ENCODE peak calls at places on chromosome 6, in seven cellular contexts. One of them, this sample, is unnamed.

GRCh38 chr6:150959071-150959637 is 93.7 kb downstream of the MTHFD1L start:
- DNase-seq in activated CD8-positive, alpha-beta memory T cell treated with anti-CD3 and anti-CD28 coated beads for 48 hours: no peak
- DNase-seq in activated naive CD4-positive, alpha-beta T cell treated with anti-CD3 and anti-CD28 coated beads for 36 hours: no peak
- DNase-seq in aorta: no peak
- DNase-seq in activated T-cell treated with anti-CD3 and anti-CD28 coated beads for 1 hour: no peak
- DNase-seq in LoVo: no peak
- DNase-seq in sciatic nerve: no peak
- DNase-seq in this sample: no peak

GRCh38 chr6:170042086-170042485 is 248.8 kb downstream of the DLL1 start:
- DNase-seq in activated CD8-positive, alpha-beta memory T cell treated with anti-CD3 and anti-CD28 coated beads for 48 hours: no peak
- DNase-seq in activated naive CD4-positive, alpha-beta T cell treated with anti-CD3 and anti-CD28 coated beads for 36 hours: no peak
- DNase-seq in aorta: peak
- DNase-seq in activated T-cell treated with anti-CD3 and anti-CD28 coated beads for 1 hour: no peak
- DNase-seq in LoVo: no peak
- DNase-seq in sciatic nerve: peak
- DNase-seq in this sample: no peak

GRCh38 chr6:118597636-118598035 is 49.5 kb downstream of the PLN start:
- DNase-seq in activated CD8-positive, alpha-beta memory T cell treated with anti-CD3 and anti-CD28 coated beads for 48 hours: no peak
- DNase-seq in activated naive CD4-positive, alpha-beta T cell treated with anti-CD3 and anti-CD28 coated beads for 36 hours: no peak
- DNase-seq in aorta: no peak
- DNase-seq in activated T-cell treated with anti-CD3 and anti-CD28 coated beads for 1 hour: no peak
- DNase-seq in LoVo: no peak
- DNase-seq in sciatic nerve: no peak
- DNase-seq in this sample: no peak

GRCh38 chr6:7184502-7184901 is 76.7 kb downstream of the RREB1 start:
- DNase-seq in activated CD8-positive, alpha-beta memory T cell treated with anti-CD3 and anti-CD28 coated beads for 48 hours: no peak
- DNase-seq in activated naive CD4-positive, alpha-beta T cell treated with anti-CD3 and anti-CD28 coated beads for 36 hours: no peak
- DNase-seq in aorta: no peak
- DNase-seq in activated T-cell treated with anti-CD3 and anti-CD28 coated beads for 1 hour: no peak
- DNase-seq in LoVo: no peak
- DNase-seq in sciatic nerve: no peak
- DNase-seq in this sample: no peak

GRCh38 chr6:115474443-115475041 is 586.1 kb downstream of the FRK start:
- DNase-seq in activated CD8-positive, alpha-beta memory T cell treated with anti-CD3 and anti-CD28 coated beads for 48 hours: no peak
- DNase-seq in activated naive CD4-positive, alpha-beta T cell treated with anti-CD3 and anti-CD28 coated beads for 36 hours: no peak
- DNase-seq in aorta: no peak
- DNase-seq in activated T-cell treated with anti-CD3 and anti-CD28 coated beads for 1 hour: no peak
- DNase-seq in LoVo: no peak
- DNase-seq in sciatic nerve: no peak
- DNase-seq in this sample: no peak

GRCh38 chr6:143802833-143803565 is 40.1 kb upstream of the LTV1 start:
- DNase-seq in activated CD8-positive, alpha-beta memory T cell treated with anti-CD3 and anti-CD28 coated beads for 48 hours: no peak
- DNase-seq in activated naive CD4-positive, alpha-beta T cell treated with anti-CD3 and anti-CD28 coated beads for 36 hours: no peak
- DNase-seq in aorta: no peak
- DNase-seq in activated T-cell treated with anti-CD3 and anti-CD28 coated beads for 1 hour: no peak
- DNase-seq in LoVo: no peak
- DNase-seq in sciatic nerve: no peak
- DNase-seq in this sample: no peak

GRCh38 chr6:90072501-90072900 is 178.2 kb downstream of the GJA10 start:
- DNase-seq in activated CD8-positive, alpha-beta memory T cell treated with anti-CD3 and anti-CD28 coated beads for 48 hours: no peak
- DNase-seq in activated naive CD4-positive, alpha-beta T cell treated with anti-CD3 and anti-CD28 coated beads for 36 hours: peak
- DNase-seq in aorta: no peak
- DNase-seq in activated T-cell treated with anti-CD3 and anti-CD28 coated beads for 1 hour: no peak
- DNase-seq in LoVo: no peak
- DNase-seq in sciatic nerve: no peak
- DNase-seq in this sample: no peak

GRCh38 chr6:160750276-160750689 is 48.2 kb downstream of the PLG start:
- DNase-seq in activated CD8-positive, alpha-beta memory T cell treated with anti-CD3 and anti-CD28 coated beads for 48 hours: no peak
- DNase-seq in activated naive CD4-positive, alpha-beta T cell treated with anti-CD3 and anti-CD28 coated beads for 36 hours: peak
- DNase-seq in aorta: no peak
- DNase-seq in activated T-cell treated with anti-CD3 and anti-CD28 coated beads for 1 hour: no peak
- DNase-seq in LoVo: no peak
- DNase-seq in sciatic nerve: no peak
- DNase-seq in this sample: no peak

GRCh38 chr6:164045082-164045481 is 630.6 kb downstream of the QKI start:
- DNase-seq in activated CD8-positive, alpha-beta memory T cell treated with anti-CD3 and anti-CD28 coated beads for 48 hours: no peak
- DNase-seq in activated naive CD4-positive, alpha-beta T cell treated with anti-CD3 and anti-CD28 coated beads for 36 hours: no peak
- DNase-seq in aorta: no peak
- DNase-seq in activated T-cell treated with anti-CD3 and anti-CD28 coated beads for 1 hour: no peak
- DNase-seq in LoVo: no peak
- DNase-seq in sciatic nerve: no peak
- DNase-seq in this sample: no peak

GRCh38 chr6:45959534-45960195 is 56.0 kb downstream of the CLIC5 start:
- DNase-seq in activated CD8-positive, alpha-beta memory T cell treated with anti-CD3 and anti-CD28 coated beads for 48 hours: no peak
- DNase-seq in activated naive CD4-positive, alpha-beta T cell treated with anti-CD3 and anti-CD28 coated beads for 36 hours: no peak
- DNase-seq in aorta: no peak
- DNase-seq in activated T-cell treated with anti-CD3 and anti-CD28 coated beads for 1 hour: no peak
- DNase-seq in LoVo: no peak
- DNase-seq in sciatic nerve: no peak
- DNase-seq in this sample: peak

GRCh38 chr6:64290867-64291266 is 655.3 kb downstream of the PHF3 start:
- DNase-seq in activated CD8-positive, alpha-beta memory T cell treated with anti-CD3 and anti-CD28 coated beads for 48 hours: no peak
- DNase-seq in activated naive CD4-positive, alpha-beta T cell treated with anti-CD3 and anti-CD28 coated beads for 36 hours: no peak
- DNase-seq in aorta: no peak
- DNase-seq in activated T-cell treated with anti-CD3 and anti-CD28 coated beads for 1 hour: no peak
- DNase-seq in LoVo: no peak
- DNase-seq in sciatic nerve: no peak
- DNase-seq in this sample: no peak

GRCh38 chr6:49806145-49806544 is 19.1 kb upstream of the PGK2 start:
- DNase-seq in activated CD8-positive, alpha-beta memory T cell treated with anti-CD3 and anti-CD28 coated beads for 48 hours: no peak
- DNase-seq in activated naive CD4-positive, alpha-beta T cell treated with anti-CD3 and anti-CD28 coated beads for 36 hours: no peak
- DNase-seq in aorta: no peak
- DNase-seq in activated T-cell treated with anti-CD3 and anti-CD28 coated beads for 1 hour: no peak
- DNase-seq in LoVo: no peak
- DNase-seq in sciatic nerve: no peak
- DNase-seq in this sample: no peak

GRCh38 chr6:15837205-15837604 is 174.4 kb upstream of the DTNBP1 start:
- DNase-seq in activated CD8-positive, alpha-beta memory T cell treated with anti-CD3 and anti-CD28 coated beads for 48 hours: no peak
- DNase-seq in activated naive CD4-positive, alpha-beta T cell treated with anti-CD3 and anti-CD28 coated beads for 36 hours: no peak
- DNase-seq in aorta: no peak
- DNase-seq in activated T-cell treated with anti-CD3 and anti-CD28 coated beads for 1 hour: no peak
- DNase-seq in LoVo: no peak
- DNase-seq in sciatic nerve: no peak
- DNase-seq in this sample: no peak

GRCh38 chr6:78867370-78868040 is at the start of gene IRAK1BP1:
- DNase-seq in activated CD8-positive, alpha-beta memory T cell treated with anti-CD3 and anti-CD28 coated beads for 48 hours: peak
- DNase-seq in activated naive CD4-positive, alpha-beta T cell treated with anti-CD3 and anti-CD28 coated beads for 36 hours: peak
- DNase-seq in aorta: peak
- DNase-seq in activated T-cell treated with anti-CD3 and anti-CD28 coated beads for 1 hour: peak
- DNase-seq in LoVo: peak
- DNase-seq in sciatic nerve: peak
- DNase-seq in this sample: peak

GRCh38 chr6:167150815-167151557 is 6.8 kb downstream of the GPR31 start:
- DNase-seq in activated CD8-positive, alpha-beta memory T cell treated with anti-CD3 and anti-CD28 coated beads for 48 hours: no peak
- DNase-seq in activated naive CD4-positive, alpha-beta T cell treated with anti-CD3 and anti-CD28 coated beads for 36 hours: no peak
- DNase-seq in aorta: no peak
- DNase-seq in activated T-cell treated with anti-CD3 and anti-CD28 coated beads for 1 hour: no peak
- DNase-seq in LoVo: no peak
- DNase-seq in sciatic nerve: no peak
- DNase-seq in this sample: no peak

GRCh38 chr6:82216549-82216948 is 31.0 kb downstream of the IBTK start:
- DNase-seq in activated CD8-positive, alpha-beta memory T cell treated with anti-CD3 and anti-CD28 coated beads for 48 hours: no peak
- DNase-seq in activated naive CD4-positive, alpha-beta T cell treated with anti-CD3 and anti-CD28 coated beads for 36 hours: no peak
- DNase-seq in aorta: no peak
- DNase-seq in activated T-cell treated with anti-CD3 and anti-CD28 coated beads for 1 hour: no peak
- DNase-seq in LoVo: no peak
- DNase-seq in sciatic nerve: no peak
- DNase-seq in this sample: no peak

GRCh38 chr6:82711992-82712788 is 348.6 kb downstream of the TPBG start:
- DNase-seq in activated CD8-positive, alpha-beta memory T cell treated with anti-CD3 and anti-CD28 coated beads for 48 hours: no peak
- DNase-seq in activated naive CD4-positive, alpha-beta T cell treated with anti-CD3 and anti-CD28 coated beads for 36 hours: no peak
- DNase-seq in aorta: no peak
- DNase-seq in activated T-cell treated with anti-CD3 and anti-CD28 coated beads for 1 hour: no peak
- DNase-seq in LoVo: no peak
- DNase-seq in sciatic nerve: no peak
- DNase-seq in this sample: peak

GRCh38 chr6:76264466-76264865 is 192.0 kb upstream of the IMPG1 start:
- DNase-seq in activated CD8-positive, alpha-beta memory T cell treated with anti-CD3 and anti-CD28 coated beads for 48 hours: no peak
- DNase-seq in activated naive CD4-positive, alpha-beta T cell treated with anti-CD3 and anti-CD28 coated beads for 36 hours: no peak
- DNase-seq in aorta: no peak
- DNase-seq in activated T-cell treated with anti-CD3 and anti-CD28 coated beads for 1 hour: no peak
- DNase-seq in LoVo: no peak
- DNase-seq in sciatic nerve: no peak
- DNase-seq in this sample: no peak

GRCh38 chr6:6700871-6701270 is 112.4 kb downstream of the LY86 start:
- DNase-seq in activated CD8-positive, alpha-beta memory T cell treated with anti-CD3 and anti-CD28 coated beads for 48 hours: no peak
- DNase-seq in activated naive CD4-positive, alpha-beta T cell treated with anti-CD3 and anti-CD28 coated beads for 36 hours: no peak
- DNase-seq in aorta: no peak
- DNase-seq in activated T-cell treated with anti-CD3 and anti-CD28 coated beads for 1 hour: no peak
- DNase-seq in LoVo: no peak
- DNase-seq in sciatic nerve: no peak
- DNase-seq in this sample: no peak

GRCh38 chr6:4356899-4357659 is 221.7 kb upstream of the ECI2 start:
- DNase-seq in activated CD8-positive, alpha-beta memory T cell treated with anti-CD3 and anti-CD28 coated beads for 48 hours: no peak
- DNase-seq in activated naive CD4-positive, alpha-beta T cell treated with anti-CD3 and anti-CD28 coated beads for 36 hours: no peak
- DNase-seq in aorta: no peak
- DNase-seq in activated T-cell treated with anti-CD3 and anti-CD28 coated beads for 1 hour: no peak
- DNase-seq in LoVo: no peak
- DNase-seq in sciatic nerve: no peak
- DNase-seq in this sample: no peak

This sample was measured in skeletal muscle cell.